ENCODE peak calls at places on chromosomes 16 and 17, in eight cellular contexts. K is fibroblast of pulmonary artery; L is H54; S is Calu3; Q is B cell; I is amygdala; U is NCI-H1436; M is CD4-positive, CD25-positive, alpha-beta regulatory T cell. X is an unnamed sample.

GRCh38 chr16:19874816-19875546 is 9.7 kb downstream of the GPRC5B start:
- DNase-seq in U (no peak), Q (no peak), M (no peak), K (no peak), S (no peak), L (no peak), I (no peak), X (no peak)

GRCh38 chr16:49958474-49958873 is 66.6 kb upstream of the CNEP1R1 start:
- DNase-seq in K (no peak), U (no peak), I (no peak), S (no peak), Q (no peak), M (no peak), L (no peak), X (no peak)

GRCh38 chr16:79069634-79070033 is 530.9 kb downstream of the MAF start:
- DNase-seq in I (no peak), Q (no peak), U (no peak), L (no peak), M (no peak), K (no peak), S (no peak), X (no peak)

GRCh38 chr17:43813386-43813785 is 19.6 kb downstream of the MPP3 start:
- DNase-seq in S (no peak), Q (no peak), K (no peak), M (no peak), L (peak), I (no peak), U (no peak), X (no peak)

GRCh38 chr17:6070280-6070894 is at the start of gene WSCD1:
- DNase-seq in Q (peak), U (no peak), S (peak), K (no peak), L (no peak), M (no peak), I (peak), X (peak)

GRCh38 chr16:11361043-11361442 is 15.8 kb downstream of the RMI2 start:
- DNase-seq in I (no peak), M (no peak), U (no peak), L (no peak), S (no peak), Q (no peak), K (no peak), X (no peak)

GRCh38 chr17:79081571-79082276 is 7.1 kb downstream of the ENGASE start:
- DNase-seq in U (no peak), S (no peak), L (no peak), K (no peak), M (no peak), Q (peak), I (no peak), X (no peak)

GRCh38 chr17:82917656-82918345 is 78.0 kb upstream of the ZNF750 start:
- DNase-seq in Q (peak), L (peak), S (peak), U (no peak), K (peak), M (peak), I (no peak), X (peak)

GRCh38 chr17:31433091-31433790 is 41.8 kb downstream of the RAB11FIP4 start:
- DNase-seq in K (no peak), S (no peak), U (no peak), M (peak), Q (no peak), I (no peak), L (no peak), X (no peak)

GRCh38 chr16:84712138-84712671 is 12.4 kb downstream of the USP10 start:
- DNase-seq in U (no peak), Q (no peak), I (no peak), K (no peak), S (no peak), L (no peak), M (no peak), X (no peak)

GRCh38 chr17:61260061-61260797 is 139.4 kb upstream of the TBX2 start:
- DNase-seq in K (peak), M (no peak), U (no peak), L (no peak), S (no peak), Q (no peak), I (no peak), X (no peak)

GRCh38 chr17:50905460-50905803 is 39.3 kb upstream of the TOB1 start:
- DNase-seq in S (peak), M (no peak), I (no peak), K (no peak), Q (no peak), L (no peak), U (peak), X (no peak)

GRCh38 chr16:72241930-72242329 is 70.0 kb upstream of the PMFBP1 start:
- DNase-seq in U (peak), M (no peak), S (peak), K (peak), Q (no peak), L (peak), I (peak), X (no peak)

GRCh38 chr17:18323007-18323406 is 7.9 kb downstream of the SMCR8 start:
- DNase-seq in M (no peak), Q (no peak), I (no peak), K (no peak), L (no peak), S (no peak), U (no peak), X (no peak)

GRCh38 chr17:42672038-42672437 is 4.8 kb downstream of the PLEKHH3 start:
- DNase-seq in K (no peak), U (peak), S (no peak), M (no peak), L (no peak), I (no peak), Q (peak), X (no peak)

GRCh38 chr17:76076765-76077581 is 2.0 kb upstream of the ZACN start:
- DNase-seq in M (peak), Q (peak), I (no peak), L (no peak), K (no peak), U (no peak), S (no peak), X (no peak)

GRCh38 chr17:56715613-56716357 is 117.9 kb downstream of the C17orf67 start:
- DNase-seq in U (peak), L (peak), M (peak), S (peak), K (peak), Q (peak), I (peak), X (peak)

GRCh38 chr17:74512041-74512440 is 19.2 kb downstream of the CD300LB start:
- DNase-seq in K (peak), L (no peak), M (no peak), U (no peak), Q (no peak), S (no peak), I (no peak), X (no peak)

GRCh38 chr17:61475726-61476125 is 23.5 kb downstream of the TBX4 start:
- DNase-seq in I (no peak), M (no peak), S (no peak), Q (no peak), L (no peak), U (no peak), K (peak), X (no peak)

GRCh38 chr17:21029515-21029914 is 13.3 kb downstream of the USP22 start:
- DNase-seq in L (no peak), M (no peak), I (no peak), S (no peak), K (no peak), Q (no peak), U (no peak), X (no peak)

GRCh38 chr16:88405325-88406060 is 22.7 kb downstream of the ZNF469 start:
- DNase-seq in M (no peak), K (peak), L (no peak), S (no peak), I (peak), Q (no peak), U (no peak), X (no peak)

GRCh38 chr17:9419932-9420453 is 155.6 kb downstream of the STX8 start:
- DNase-seq in S (no peak), U (no peak), L (no peak), I (no peak), M (no peak), Q (no peak), K (no peak), X (no peak)

GRCh38 chr17:65074778-65075250 is 18.3 kb upstream of the GNA13 start:
- DNase-seq in L (no peak), Q (no peak), U (no peak), I (peak), M (no peak), S (no peak), K (peak), X (no peak)

GRCh38 chr16:73214825-73215481 is 167.0 kb upstream of the ZFHX3 start:
- DNase-seq in K (peak), S (no peak), U (no peak), M (no peak), I (no peak), L (no peak), Q (no peak), X (no peak)

GRCh38 chr16:4217246-4218131 is 24.4 kb downstream of the SRL start:
- DNase-seq in Q (no peak), U (no peak), K (peak), M (no peak), I (peak), L (no peak), S (no peak), X (no peak)

GRCh38 chr17:16925461-16926060 is 46.4 kb downstream of the TNFRSF13B start:
- DNase-seq in L (no peak), M (no peak), I (no peak), Q (no peak), K (no peak), S (no peak), U (no peak), X (no peak)

GRCh38 chr17:32551186-32551955 is 64.6 kb downstream of the CDK5R1 start:
- DNase-seq in I (no peak), M (no peak), Q (no peak), K (peak), S (peak), U (no peak), L (no peak), X (no peak)

GRCh38 chr17:17774009-17774881 is 62.5 kb downstream of the SREBF1 start:
- DNase-seq in Q (no peak), S (no peak), K (peak), L (no peak), M (no peak), U (no peak), I (peak), X (no peak)

GRCh38 chr17:61416211-61416539 is 16.5 kb downstream of the TBX2 start:
- DNase-seq in K (no peak), S (no peak), Q (no peak), M (no peak), U (no peak), I (no peak), L (no peak), X (no peak)

GRCh38 chr17:2210726-2211125 is 92.9 kb downstream of the SMG6 start:
- DNase-seq in K (no peak), Q (no peak), S (no peak), M (no peak), I (no peak), L (no peak), U (no peak), X (no peak)